ENCODE peak calls at places on chromosomes 6 and 20, in five cellular contexts. O is right lobe of liver, W is A549, M is tibial nerve, Z is breast epithelium. N is an unnamed sample.

GRCh38 chr20:12237772-12238171 is 320.1 kb downstream of the BTBD3 start:
- DNase-seq in O (no peak), W (no peak), M (no peak), Z (no peak), N (no peak)

GRCh38 chr6:54267798-54268197 is 40.4 kb upstream of the TINAG start:
- DNase-seq in O (no peak), W (peak; percentile 61), M (no peak), Z (no peak), N (no peak)

GRCh38 chr6:107536183-107536582 is 46.3 kb downstream of the SOBP start:
- DNase-seq in O (no peak), W (no peak), M (no peak), Z (no peak), N (no peak)

GRCh38 chr6:128519132-128519930 is 1.1 kb downstream of the PTPRK start:
- DNase-seq in O (peak; percentile 70), W (peak; percentile 54), M (no peak), Z (peak; percentile 61), N (peak; percentile 34)

GRCh38 chr6:110355727-110356126 is 2.4 kb downstream of the METTL24 start:
- DNase-seq in O (no peak), W (no peak), M (no peak), Z (no peak), N (no peak)

GRCh38 chr20:3318226-3318884 is 79.4 kb upstream of the SLC4A11 start:
- DNase-seq in O (no peak), W (no peak), M (no peak), Z (no peak), N (no peak)

GRCh38 chr6:168737481-168737880 is 296.5 kb downstream of the SMOC2 start:
- DNase-seq in O (no peak), W (peak; percentile 9), M (no peak), Z (no peak), N (no peak)

GRCh38 chr6:149284904-149285303 is 32.6 kb upstream of the TAB2 start:
- DNase-seq in O (no peak), W (no peak), M (no peak), Z (no peak), N (no peak)

GRCh38 chr6:68211242-68211795 is 423.8 kb upstream of the ADGRB3 start:
- DNase-seq in O (no peak), W (no peak), M (no peak), Z (no peak), N (no peak)

GRCh38 chr6:38501931-38502330 is 137.8 kb downstream of the BTBD9 start:
- DNase-seq in O (no peak), W (no peak), M (no peak), Z (no peak), N (no peak)

GRCh38 chr6:75478929-75479328 is 14.7 kb downstream of the FILIP1 start:
- DNase-seq in O (no peak), W (no peak), M (no peak), Z (no peak), N (no peak)

GRCh38 chr6:41427642-41428401 is 92.4 kb downstream of the NCR2 start:
- DNase-seq in O (peak; percentile 64), W (peak; percentile 11), M (no peak), Z (no peak), N (no peak)

GRCh38 chr6:167872538-167873210 is 46.0 kb downstream of the AFDN start:
- DNase-seq in O (no peak), W (no peak), M (no peak), Z (no peak), N (no peak)

GRCh38 chr20:37846573-37846972 is 56.4 kb upstream of the VSTM2L start:
- DNase-seq in O (no peak), W (no peak), M (no peak), Z (no peak), N (no peak)

GRCh38 chr6:158506577-158506976 is 53.3 kb upstream of the TMEM181 start:
- DNase-seq in O (no peak), W (peak; percentile 10), M (no peak), Z (no peak), N (no peak)
- TF ChIP-seq CTCF in O (no peak), W (peak; percentile 12), M (no peak), Z (no peak), N (no peak)

DNA sequence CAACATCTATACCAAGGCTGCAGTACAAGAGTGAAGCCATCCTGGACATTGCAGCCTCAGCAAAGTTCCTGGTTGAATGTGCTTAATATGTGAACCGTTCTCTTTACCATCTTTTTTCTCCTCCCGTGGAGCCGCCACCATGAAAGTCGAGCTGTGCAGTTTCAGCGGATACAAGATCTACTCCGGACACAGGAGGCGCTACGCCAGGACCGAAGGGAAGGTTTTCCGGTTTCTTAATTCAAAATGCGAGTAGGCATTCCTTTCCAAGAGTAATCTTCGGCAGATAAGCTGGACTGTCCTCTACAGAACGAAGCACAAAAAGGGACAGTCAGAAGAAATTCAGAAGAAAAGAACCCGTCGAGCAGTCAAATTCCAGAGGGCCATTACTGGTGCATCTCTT is 8.4 kb upstream of the LINC00237 start:
- DNase-seq in O (no peak), W (no peak), M (no peak), Z (no peak), N (no peak)
- H3K4me3 ChIP-seq in O (no peak overlapping the region), W (no peak overlapping the region), M (no peak overlapping the region), Z (no peak overlapping the region), N (no peak overlapping the region)

GRCh38 chr20:56412473-56412790 is 372 bp downstream of the CASS4 start:
- DNase-seq in O (no peak), W (no peak), M (no peak), Z (no peak), N (no peak)

GRCh38 chr20:56411759-56412472 is at the start of gene CASS4:
- DNase-seq in O (no peak), W (no peak), M (peak; percentile 30), Z (no peak), N (no peak)

GRCh38 chr20:56412949-56413348 is 889 bp downstream of the CASS4 start:
- DNase-seq in O (no peak), W (no peak), M (no peak), Z (no peak), N (no peak)

GRCh38 chr20:56409521-56409920 is 2.5 kb upstream of the CASS4 start:
- DNase-seq in O (no peak), W (no peak), M (no peak), Z (no peak), N (no peak)

DNA sequence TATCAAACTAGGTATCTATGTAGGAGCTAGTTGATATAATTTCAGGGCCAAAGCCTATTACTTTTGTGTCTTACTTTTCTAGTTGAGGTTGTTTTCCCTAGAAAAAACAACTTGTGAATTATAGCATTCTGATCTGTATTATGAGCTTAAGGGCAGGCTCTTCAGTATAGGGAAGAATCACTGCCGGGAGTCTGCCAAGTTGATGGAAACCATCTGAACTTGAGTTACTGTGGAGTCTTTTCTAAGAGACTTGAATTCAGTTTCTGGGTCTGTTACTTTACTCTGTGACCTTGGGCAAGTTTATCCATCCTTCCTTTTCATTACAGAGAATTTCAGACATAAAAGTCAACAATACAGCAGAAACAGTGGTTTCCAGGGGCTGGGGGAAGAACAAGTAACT is 2.1 kb upstream of the CASS4 start:
- DNase-seq in O (no peak), W (no peak), M (no peak), Z (no peak), N (no peak)
- TF ChIP-seq POLR2A in O (no peak), W (no peak), M (no peak), Z (no peak), N (no peak)

GRCh38 chr6:10421508-10422281 is 6.8 kb upstream of the TFAP2A start:
- DNase-seq in O (no peak), W (no peak), M (no peak), Z (no peak), N (no peak)

GRCh38 chr6:10422282-10423034 is 7.6 kb upstream of the TFAP2A start:
- DNase-seq in O (no peak), W (no peak), M (no peak), Z (no peak), N (no peak)

GRCh38 chr6:10418862-10419748 is 4.2 kb upstream of the TFAP2A start:
- DNase-seq in O (no peak), W (no peak), M (no peak), Z (peak; percentile 86), N (no peak)

GRCh38 chr6:10419749-10420545 is 5.1 kb upstream of the TFAP2A start:
- DNase-seq in O (no peak), W (no peak), M (no peak), Z (peak; percentile 69), N (no peak)

DNA sequence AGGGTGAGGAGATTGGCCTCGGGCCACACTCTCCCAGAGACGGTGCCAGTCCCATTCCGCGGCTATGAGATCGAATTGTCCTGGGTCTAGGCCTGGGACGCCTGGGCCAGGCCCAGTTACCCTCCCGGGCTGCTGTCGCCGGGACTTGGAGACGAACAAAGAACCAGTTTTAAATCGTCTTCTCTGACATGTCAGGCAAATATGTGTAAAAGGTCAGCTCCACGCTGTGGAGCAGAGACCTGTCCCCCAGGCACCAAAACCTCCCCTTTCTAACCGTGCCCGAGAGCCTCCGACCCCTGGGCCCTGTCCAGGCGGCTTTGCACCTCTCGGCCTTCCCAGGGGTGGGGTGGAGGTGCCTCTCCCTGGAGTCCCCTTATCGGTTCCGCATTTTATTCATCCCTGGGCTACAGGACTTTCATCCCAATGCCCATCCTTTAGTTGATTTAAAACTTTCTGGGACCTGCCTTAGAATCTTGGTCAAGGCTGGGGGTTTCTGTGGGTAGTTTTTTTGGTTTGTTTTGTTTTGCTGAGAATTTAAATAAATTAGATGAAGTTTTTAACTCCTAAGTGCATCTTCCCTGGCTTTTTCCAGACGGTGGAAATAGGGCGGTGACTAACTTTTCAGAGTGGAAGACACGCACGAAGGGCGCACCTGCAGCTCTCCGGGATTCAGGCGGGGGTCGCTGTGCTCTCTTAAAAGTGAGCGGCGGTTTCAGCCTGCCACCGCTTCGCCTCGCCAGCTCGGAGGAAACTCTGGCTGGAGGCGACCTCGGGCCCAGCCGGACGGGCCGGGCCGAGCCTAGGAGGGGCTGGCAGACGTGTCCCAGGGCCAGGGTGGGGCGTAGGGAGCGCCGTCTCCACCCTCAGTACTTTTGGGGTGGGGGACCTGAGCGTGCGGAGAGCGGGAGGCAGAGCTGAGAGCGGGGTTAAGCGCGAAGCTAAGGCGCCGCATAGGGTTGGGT is 6.0 kb upstream of the TFAP2A start:
- DNase-seq in O (no peak), W (no peak), M (no peak), Z (no peak), N (no peak)
- TF ChIP-seq CTCF in O (no peak), W (no peak), M (no peak), Z (no peak), N (no peak)

DNA sequence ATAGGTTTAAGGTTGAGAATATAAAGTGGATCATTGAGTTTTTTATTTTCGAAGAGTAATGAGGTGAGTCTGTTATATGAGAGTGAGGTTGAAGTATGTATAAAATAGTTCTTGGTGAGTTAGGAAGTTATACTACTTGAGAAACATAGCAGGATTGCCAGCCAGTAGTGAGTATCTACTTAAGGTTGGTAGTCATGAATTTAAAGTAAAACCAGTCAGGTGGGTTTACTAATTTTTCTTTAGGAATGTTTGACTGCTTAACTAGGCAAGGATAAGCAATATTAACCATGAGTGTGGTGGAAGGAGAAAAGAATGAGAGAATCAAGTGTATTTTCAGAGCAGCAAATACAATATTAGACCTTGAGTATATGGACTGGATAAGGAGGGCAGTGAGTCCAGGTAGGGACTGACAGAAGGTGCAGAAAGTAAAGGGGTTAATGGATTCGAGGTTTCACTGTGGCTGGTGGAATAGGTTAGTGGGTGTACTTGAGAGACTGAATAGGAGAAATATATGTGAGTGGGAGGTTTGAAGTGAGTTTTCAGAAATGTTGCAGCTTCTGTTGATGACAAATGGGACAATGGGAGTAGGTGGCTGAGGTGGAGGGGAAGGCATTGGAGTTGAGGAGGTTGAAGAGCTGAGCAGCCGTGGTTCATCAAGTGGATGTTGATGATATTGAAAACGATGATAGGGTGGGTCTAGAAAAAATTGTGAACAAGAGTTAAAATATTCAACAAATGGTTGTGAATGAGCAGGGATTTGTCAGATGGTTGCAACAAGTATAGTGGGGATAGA is 232.5 kb upstream of the ASCC3 start:
- DNase-seq in O (no peak), W (no peak), M (no peak), Z (no peak), N (no peak)
- H3K4me3 ChIP-seq in O (no peak overlapping the region), W (no peak overlapping the region), M (no peak overlapping the region), Z (no peak overlapping the region), N (no peak overlapping the region)

N was measured in lower leg skin.